ENCODE peak calls at places on chromosomes 6 and 20, in four cellular contexts. One of them, this sample, is unnamed.

GRCh38 chr6:84043555-84043954 is 10.0 kb downstream of the MRAP2 start:
- DNase-seq in HepG2: peak
- DNase-seq in K562: no peak
- DNase-seq in GM12878: no peak
- DNase-seq in this sample: no peak

GRCh38 chr20:20085812-20086211 is 33.5 kb downstream of the CFAP61 start:
- DNase-seq in K562: no peak
- DNase-seq in GM12878: no peak
- DNase-seq in HepG2: no peak
- DNase-seq in this sample: no peak

GRCh38 chr6:106939208-106939607 is 35.3 kb downstream of the CD24 start:
- DNase-seq in K562: no peak
- DNase-seq in HepG2: no peak
- DNase-seq in GM12878: no peak
- DNase-seq in this sample: no peak

GRCh38 chr6:40755749-40756452 is 168.7 kb upstream of the LRFN2 start:
- DNase-seq in GM12878: peak
- DNase-seq in K562: no peak
- DNase-seq in HepG2: no peak
- DNase-seq in this sample: no peak

GRCh38 chr20:20368414-20369352 is 779 bp downstream of the INSM1 start:
- DNase-seq in K562: no peak
- DNase-seq in HepG2: no peak
- DNase-seq in GM12878: no peak
- DNase-seq in this sample: no peak

GRCh38 chr20:62716198-62716940 is 7.7 kb downstream of the NTSR1 start:
- DNase-seq in HepG2: no peak
- DNase-seq in K562: no peak
- DNase-seq in GM12878: no peak
- DNase-seq in this sample: no peak

GRCh38 chr6:13760948-13761347 is 49.3 kb upstream of the RANBP9 start:
- DNase-seq in HepG2: no peak
- DNase-seq in K562: no peak
- DNase-seq in GM12878: no peak
- DNase-seq in this sample: no peak

GRCh38 chr6:112906737-112907136 is 559.6 kb downstream of the RFPL4B start:
- DNase-seq in HepG2: peak
- DNase-seq in GM12878: no peak
- DNase-seq in K562: no peak
- DNase-seq in this sample: no peak

GRCh38 chr6:170305772-170306323 is 710 bp upstream of the FAM120B start:
- DNase-seq in HepG2: no peak
- DNase-seq in K562: no peak
- DNase-seq in GM12878: no peak
- DNase-seq in this sample: no peak

GRCh38 chr20:13017883-13018535 is 9.2 kb downstream of the SPTLC3 start:
- DNase-seq in GM12878: no peak
- DNase-seq in HepG2: no peak
- DNase-seq in K562: no peak
- DNase-seq in this sample: no peak

GRCh38 chr20:60138263-60139127 is 180.3 kb downstream of the CDH26 start:
- DNase-seq in HepG2: no peak
- DNase-seq in GM12878: no peak
- DNase-seq in K562: peak
- DNase-seq in this sample: no peak

GRCh38 chr6:6583836-6584235 is 4.7 kb upstream of the LY86 start:
- DNase-seq in HepG2: no peak
- DNase-seq in GM12878: no peak
- DNase-seq in K562: no peak
- DNase-seq in this sample: peak

DNA sequence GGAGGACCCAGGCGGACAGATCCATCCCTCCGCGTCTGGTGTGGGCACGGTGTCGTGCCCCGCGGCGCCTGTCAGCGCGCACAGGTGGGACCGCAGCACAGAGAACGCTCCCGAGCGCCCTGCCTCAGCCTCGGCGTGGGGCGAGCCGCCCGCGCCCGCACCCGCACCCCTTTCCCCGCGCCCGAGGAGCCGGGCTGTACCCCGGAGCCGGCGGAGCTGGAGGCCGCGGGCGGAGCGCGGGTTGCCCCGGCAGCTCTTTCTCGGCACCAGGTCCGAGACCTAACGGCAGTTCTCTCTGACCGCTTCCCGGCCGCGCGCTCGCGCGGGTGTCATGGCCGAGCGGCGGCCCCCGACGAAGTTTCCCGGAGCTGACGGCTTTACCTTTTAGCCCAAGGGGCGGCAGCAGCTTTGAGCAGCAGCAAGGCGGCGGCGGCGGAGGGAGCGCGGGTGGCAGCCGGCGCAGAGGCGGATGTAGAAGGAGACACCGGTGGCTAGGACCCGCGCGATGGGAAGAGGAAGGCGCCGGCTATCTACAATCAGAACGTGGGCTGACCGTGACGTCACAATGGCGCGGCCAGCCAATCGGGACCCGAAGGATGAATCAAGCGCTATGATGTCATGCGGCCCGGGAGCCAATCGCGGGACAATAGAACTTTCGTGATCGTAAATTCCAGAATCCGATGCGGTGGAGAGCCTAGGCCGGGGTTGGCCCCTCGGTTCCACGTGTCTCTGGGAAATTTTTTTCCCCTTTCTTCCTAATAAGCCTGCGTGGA is at the start of gene ELOVL5:
- DNase-seq in GM12878: peak
- DNase-seq in HepG2: peak
- DNase-seq in K562: peak
- DNase-seq in this sample: peak
- TF ChIP-seq POLR2A in GM12878: peak
- TF ChIP-seq POLR2A in HepG2: peak
- TF ChIP-seq POLR2A in K562: peak
- TF ChIP-seq POLR2A in this sample: peak

GRCh38 chr20:58416832-58417231 is 27.8 kb downstream of the VAPB start:
- DNase-seq in HepG2: no peak
- DNase-seq in GM12878: no peak
- DNase-seq in K562: no peak
- DNase-seq in this sample: no peak

GRCh38 chr20:58420798-58421496 is 31.9 kb downstream of the VAPB start:
- DNase-seq in GM12878: no peak
- DNase-seq in K562: peak
- DNase-seq in HepG2: no peak
- DNase-seq in this sample: peak

GRCh38 chr20:58416057-58416456 is 27.0 kb downstream of the VAPB start:
- DNase-seq in HepG2: no peak
- DNase-seq in K562: no peak
- DNase-seq in GM12878: no peak
- DNase-seq in this sample: no peak

GRCh38 chr20:58418949-58419748 is 30.1 kb downstream of the VAPB start:
- DNase-seq in GM12878: no peak
- DNase-seq in K562: no peak
- DNase-seq in HepG2: no peak
- DNase-seq in this sample: no peak

DNA sequence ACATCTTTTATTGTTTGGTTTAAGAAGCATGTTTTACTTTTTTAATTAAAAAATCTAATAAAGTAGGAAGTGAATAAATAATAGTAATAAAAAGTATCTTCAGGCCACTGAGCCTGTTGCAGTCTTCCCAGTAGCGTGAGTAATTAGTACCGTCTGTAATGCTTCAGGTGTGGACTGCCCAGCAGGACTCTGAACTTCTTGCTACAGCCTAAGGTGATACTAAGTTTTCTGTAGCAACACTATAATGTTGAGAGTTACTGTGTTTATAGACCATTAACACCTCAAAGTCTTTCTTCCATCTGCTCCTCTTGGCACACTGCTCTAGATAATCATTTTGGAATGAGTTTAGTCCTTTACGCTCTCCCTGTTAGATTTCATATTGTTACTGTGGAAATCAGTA is 28.4 kb downstream of the VAPB start:
- DNase-seq in K562: no peak
- DNase-seq in HepG2: no peak
- DNase-seq in GM12878: no peak
- DNase-seq in this sample: no peak
- TF ChIP-seq ZBTB33 in K562: no peak
- TF ChIP-seq ZBTB33 in HepG2: no peak
- TF ChIP-seq ZBTB33 in GM12878: no peak
- TF ChIP-seq ZBTB33 in this sample: no peak

DNA sequence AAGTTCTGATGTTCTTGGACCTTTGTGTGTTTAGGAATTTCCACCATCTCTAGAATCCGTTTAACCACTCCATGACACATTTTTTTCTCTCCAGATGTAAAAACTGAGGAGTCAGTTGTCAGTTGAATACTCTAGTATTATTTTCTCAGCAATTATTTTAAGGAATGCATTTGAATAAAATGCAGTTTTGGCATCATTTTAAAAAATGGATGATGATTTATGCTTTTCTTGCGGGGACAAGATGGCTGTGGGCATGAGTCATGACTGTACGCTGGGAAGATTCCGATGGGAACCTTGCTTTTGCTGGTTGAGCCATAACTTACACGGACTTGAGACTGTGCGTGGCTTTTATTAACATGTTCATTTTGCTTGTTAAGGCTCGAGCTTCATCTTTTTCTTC is 470.3 kb upstream of the JAG1 start:
- DNase-seq in K562: no peak
- DNase-seq in GM12878: no peak
- DNase-seq in HepG2: no peak
- DNase-seq in this sample: no peak
- H3K4me3 ChIP-seq in K562: no peak
- H3K4me3 ChIP-seq in GM12878: no peak
- H3K4me3 ChIP-seq in HepG2: no peak
- H3K4me3 ChIP-seq in this sample: no peak

GRCh38 chr6:168035098-168035660 is 37.7 kb downstream of the KIF25 start:
- DNase-seq in GM12878: no peak
- DNase-seq in K562: peak
- DNase-seq in HepG2: no peak
- DNase-seq in this sample: no peak
- TF ChIP-seq POLR2A in GM12878: no peak
- TF ChIP-seq POLR2A in K562: no peak
- TF ChIP-seq POLR2A in HepG2: no peak
- TF ChIP-seq POLR2A in this sample: no peak

DNA sequence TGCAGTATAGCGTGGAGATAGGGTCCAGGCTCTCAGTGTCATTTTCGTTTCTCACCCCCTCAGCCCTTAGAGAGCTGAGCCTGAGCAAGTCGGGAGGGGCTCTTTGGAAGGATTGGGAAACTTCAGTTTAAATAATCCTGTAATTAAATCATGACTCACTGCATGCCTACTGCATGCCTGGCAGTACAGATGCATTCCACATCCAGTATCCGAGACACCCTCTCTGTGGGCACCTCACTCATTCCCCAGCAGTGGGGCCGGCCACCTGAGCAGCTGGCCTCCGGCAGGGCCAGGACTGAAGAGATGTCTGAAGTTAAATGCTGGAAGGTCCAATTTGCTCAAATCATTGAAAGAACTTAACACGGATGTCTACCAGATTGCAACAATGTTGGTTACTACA is 316.6 kb downstream of the THBS2 start:
- DNase-seq in GM12878: no peak
- DNase-seq in HepG2: no peak
- DNase-seq in K562: no peak
- DNase-seq in this sample: no peak
- TF ChIP-seq ZBTB33 in GM12878: no peak
- TF ChIP-seq ZBTB33 in HepG2: no peak
- TF ChIP-seq ZBTB33 in K562: no peak
- TF ChIP-seq ZBTB33 in this sample: no peak

DNA sequence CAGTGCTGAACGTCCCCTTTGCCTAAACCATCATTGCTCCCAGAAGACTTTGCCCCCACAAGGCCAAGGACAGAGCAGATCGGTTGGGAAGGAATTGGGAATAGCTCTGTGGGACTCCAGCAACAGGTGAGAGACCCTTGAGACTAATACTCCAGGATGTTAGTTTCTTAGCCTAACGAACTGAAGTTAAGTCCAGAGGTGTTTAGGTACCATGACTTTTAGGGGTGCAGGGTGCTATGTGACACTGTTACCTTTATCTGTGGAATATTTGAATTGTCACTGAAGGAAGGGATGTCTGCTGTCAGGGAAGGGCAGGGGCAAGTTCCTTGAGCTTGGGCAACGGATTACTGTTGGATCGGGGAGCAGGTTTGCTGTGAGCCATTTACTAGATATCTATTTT is 1.9 kb downstream of the BLCAP start:
- DNase-seq in HepG2: no peak
- DNase-seq in GM12878: no peak
- DNase-seq in K562: no peak
- DNase-seq in this sample: no peak
- H3K4me3 ChIP-seq in HepG2: peak
- H3K4me3 ChIP-seq in GM12878: peak
- H3K4me3 ChIP-seq in K562: no peak
- H3K4me3 ChIP-seq in this sample: no peak